ENCODE peak calls at places on chromosomes 12 and 14, in four cellular contexts. M, Q, Z and U are unnamed samples.
A peak's percentile ranks its signal among the peaks of the same experiment; 100 is the strongest.

GRCh38 chr14:88476375-88476774 is 78.4 kb downstream of the PTPN21 start:
- DNase-seq in Q (peak; percentile 77), Z (no peak), M (no peak), U (no peak)

GRCh38 chr14:99188721-99189120 is 83.3 kb downstream of the BCL11B start:
- DNase-seq in M (no peak), Q (no peak), Z (no peak), U (no peak)

GRCh38 chr12:112198120-112198733 is 72.9 kb downstream of the TRAFD1 start:
- DNase-seq in Q (peak; percentile 54), M (peak; percentile 6), Z (peak; percentile 33), U (no peak)

GRCh38 chr12:49225551-49226166 is 36.8 kb upstream of the TUBA1A start:
- DNase-seq in M (no peak), Q (no peak), Z (no peak), U (no peak)

GRCh38 chr14:52351561-52352491 is 37.7 kb downstream of the PTGER2 start:
- DNase-seq in Z (no peak), Q (no peak), M (peak; percentile 21), U (no peak)

GRCh38 chr14:99991306-99991705 is 73.9 kb upstream of the EVL start:
- DNase-seq in Q (no peak), M (no peak), Z (no peak), U (no peak)

GRCh38 chr14:62015945-62016344 is 253.7 kb downstream of the SNAPC1 start:
- DNase-seq in Q (peak; percentile 75), M (no peak), Z (no peak), U (no peak)

GRCh38 chr14:69848156-69848555 is 31.1 kb upstream of the SMOC1 start:
- DNase-seq in Q (no peak), Z (no peak), M (no peak), U (no peak)

GRCh38 chr12:90100619-90101018 is 392.0 kb upstream of the ATP2B1 start:
- DNase-seq in M (no peak), Z (no peak), Q (no peak), U (no peak)

GRCh38 chr14:72801841-72802587 is 91.9 kb downstream of the DPF3 start:
- DNase-seq in M (no peak), Q (no peak), Z (no peak), U (no peak)

GRCh38 chr14:101939771-101940170 is 24.6 kb upstream of the DYNC1H1 start:
- DNase-seq in Z (no peak), Q (peak; percentile 94), M (no peak), U (peak; percentile 5)

GRCh38 chr12:42590324-42590934 is 883 bp upstream of the PRICKLE1 start:
- DNase-seq in M (no peak), Z (peak; percentile 38), Q (no peak), U (peak; percentile 56)

GRCh38 chr14:92902726-92903125 is 20.2 kb upstream of the CHGA start:
- DNase-seq in Q (no peak), Z (no peak), M (no peak), U (no peak)

GRCh38 chr12:67773896-67774295 is 125.4 kb downstream of the DYRK2 start:
- DNase-seq in M (no peak), Z (no peak), Q (no peak), U (no peak)

GRCh38 chr12:22042981-22043669 is 2.9 kb upstream of the CMAS start:
- DNase-seq in Q (peak; percentile 84), Z (no peak), M (no peak), U (no peak)

GRCh38 chr14:39102265-39102968 is 618 bp downstream of the SEC23A start:
- DNase-seq in Q (peak; percentile 27), Z (peak; percentile 38), M (no peak), U (no peak)

GRCh38 chr12:6334940-6335450 is 6.9 kb downstream of the TNFRSF1A start:
- DNase-seq in M (no peak), Z (no peak), Q (no peak), U (no peak)
- H3K4me3 ChIP-seq in M (peak overlapping the region; percentile 14), Z (peak overlapping the region; percentile 90), Q (no peak overlapping the region), U (no peak overlapping the region)

GRCh38 chr12:18971932-18972331 is 157.6 kb upstream of the PLEKHA5 start:
- DNase-seq in Z (no peak), M (no peak), Q (no peak), U (no peak)
- H3K27ac ChIP-seq in Z (no peak overlapping the region), M (no peak overlapping the region), Q (no peak overlapping the region), U (no peak overlapping the region)

GRCh38 chr12:54028324-54029201 is at the start of gene HOXC6:
- DNase-seq in M (no peak), Q (peak; percentile 26), Z (no peak), U (no peak)
- H3K4me3 ChIP-seq in M (no peak within 1 kb of the TSS), Q (no peak within 1 kb of the TSS), Z (peak within 1 kb of the TSS; percentile 20), U (peak within 1 kb of the TSS; percentile 1)

DNA sequence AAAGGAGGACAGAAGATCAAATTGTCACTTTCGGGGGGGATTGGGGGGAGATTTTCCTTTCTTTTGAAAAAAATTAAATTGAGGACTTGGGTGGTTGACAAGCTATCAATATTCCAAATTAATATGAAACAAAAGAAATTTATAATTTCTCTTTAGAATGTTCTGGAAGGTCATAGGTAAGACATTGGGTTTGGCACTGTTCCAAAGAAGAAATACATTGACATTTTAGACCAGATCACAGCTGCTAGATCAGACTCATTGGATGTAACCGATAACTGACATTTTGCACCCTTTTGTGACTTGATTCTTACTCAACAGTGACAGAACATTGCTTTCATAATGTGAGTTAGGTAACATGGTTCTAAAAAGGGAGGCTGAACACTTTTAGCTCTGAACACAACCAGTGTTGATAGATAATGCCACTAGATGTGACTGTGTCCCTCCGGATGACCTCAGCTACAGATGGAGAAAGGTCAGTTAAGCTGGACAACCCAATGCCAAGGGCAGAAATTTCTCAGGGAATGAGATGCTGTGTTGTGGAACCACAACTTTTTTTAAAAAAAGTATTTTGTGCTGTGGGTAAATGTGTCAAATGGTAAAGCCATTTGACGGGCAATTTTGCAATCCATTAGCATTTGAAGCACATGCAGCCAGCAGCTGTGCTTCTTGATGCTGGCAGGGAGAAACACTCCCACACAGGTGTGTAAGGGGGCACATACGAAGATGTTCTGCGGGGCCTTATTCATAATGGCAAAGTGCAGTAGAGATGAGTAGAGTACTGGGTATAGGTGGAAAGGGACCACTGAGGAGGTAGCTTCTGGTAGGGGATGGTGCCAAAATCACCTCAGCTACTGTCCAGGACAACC is 62.9 kb downstream of the RFX4 start:
- DNase-seq in Q (no peak), M (no peak), Z (no peak), U (no peak)
- H3K27ac ChIP-seq in Q (no peak overlapping the region), M (no peak overlapping the region), Z (peak overlapping the region; percentile 64), U (no peak overlapping the region)